ENCODE peak calls at places on chromosomes 1 and 21, in eight cellular contexts. R, Y, N, C, X, I, J and M are unnamed samples.

GRCh38 chr21:37496972-37497371 is 130.4 kb downstream of the DYRK1A start:
- DNase-seq in C (no peak), I (no peak), X (peak; percentile 28), N (no peak), Y (no peak), J (no peak), R (no peak), M (no peak)

GRCh38 chr1:16172964-16173446 is 17.1 kb upstream of the EPHA2 start:
- DNase-seq in J (no peak), C (no peak), N (no peak), I (peak; percentile 53), X (peak; percentile 76), R (peak; percentile 61), Y (no peak), M (no peak)

GRCh38 chr1:3440711-3441389 is 13.6 kb upstream of the ARHGEF16 start:
- DNase-seq in Y (no peak), I (no peak), N (no peak), J (no peak), R (no peak), X (no peak), C (no peak), M (no peak)

GRCh38 chr21:15289246-15289645 is 224.4 kb upstream of the NRIP1 start:
- DNase-seq in N (no peak), C (no peak), R (no peak), J (no peak), I (no peak), X (no peak), Y (no peak), M (no peak)

GRCh38 chr1:193767891-193768290 is 581.5 kb upstream of the B3GALT2 start:
- DNase-seq in X (no peak), Y (no peak), R (no peak), N (no peak), I (no peak), C (no peak), J (no peak), M (no peak)

GRCh38 chr1:185300152-185300551 is 16.9 kb downstream of the IVNS1ABP start:
- DNase-seq in I (no peak), N (no peak), J (no peak), Y (no peak), C (no peak), R (no peak), X (peak; percentile 25), M (no peak)

GRCh38 chr21:17925000-17925610 is 105.9 kb upstream of the C21orf91 start:
- DNase-seq in J (peak; percentile 16), Y (peak; percentile 53), I (peak; percentile 60), X (peak; percentile 66), N (peak; percentile 10), R (peak; percentile 63), C (peak; percentile 25), M (peak; percentile 23)

GRCh38 chr1:18540136-18540765 is 59.5 kb downstream of the KLHDC7A start:
- DNase-seq in X (no peak), R (no peak), Y (no peak), J (no peak), I (peak; percentile 2), C (no peak), N (no peak), M (no peak)

GRCh38 chr1:14660795-14661194 is 62.3 kb downstream of the KAZN start:
- DNase-seq in R (no peak), X (no peak), C (no peak), Y (no peak), I (no peak), J (no peak), N (no peak), M (no peak)

GRCh38 chr1:232529747-232530146 is 100.2 kb downstream of the SIPA1L2 start:
- DNase-seq in X (no peak), R (peak; percentile 95), C (no peak), J (no peak), Y (no peak), N (no peak), I (no peak), M (no peak)

GRCh38 chr1:224617410-224618361 is 1.6 kb downstream of the CNIH3 start:
- DNase-seq in R (no peak), I (no peak), X (peak; percentile 19), C (no peak), Y (peak; percentile 27), J (no peak), N (no peak), M (no peak)

GRCh38 chr1:222385973-222386372 is 161.9 kb downstream of the HHIPL2 start:
- DNase-seq in J (no peak), C (no peak), Y (no peak), N (no peak), X (no peak), I (no peak), R (no peak), M (no peak)

GRCh38 chr1:212749924-212750535 is 41.5 kb downstream of the NSL1 start:
- DNase-seq in N (no peak), Y (no peak), C (no peak), X (peak; percentile 81), I (no peak), J (peak; percentile 50), R (no peak), M (no peak)